ENCODE peak calls at places on chromosomes 4 and X, in five cellular contexts. D is AG04450; U is naive thymus-derived CD8-positive, alpha-beta T cell; J is Peyer's patch; H is germinal center. G is an unnamed sample.

GRCh38 chr4:8710416-8710815 is 117.9 kb downstream of the CPZ start:
- DNase-seq in U (no peak), J (no peak), H (no peak), D (no peak), G (no peak)

GRCh38 chr4:169024762-169025161 is 14.7 kb upstream of the CBR4 start:
- DNase-seq in U (no peak), J (no peak), H (peak), D (peak), G (no peak)

GRCh38 chrX:72001471-72001870 is 90.8 kb downstream of the NHSL2 start:
- DNase-seq in J (no peak), U (no peak), H (no peak), D (no peak), G (no peak)

GRCh38 chr4:10715696-10716095 is 31.1 kb upstream of the CLNK start:
- DNase-seq in J (no peak), U (no peak), D (no peak), H (no peak), G (no peak)

GRCh38 chr4:92735025-92735665 is 431.4 kb downstream of the GRID2 start:
- DNase-seq in H (no peak), U (no peak), J (no peak), D (no peak), G (no peak)

GRCh38 chr4:74451214-74451661 is 6.3 kb downstream of the AREG start:
- DNase-seq in J (no peak), D (no peak), H (no peak), U (no peak), G (no peak)

GRCh38 chrX:37904833-37905232 is 57.5 kb upstream of the DYNLT3 start:
- DNase-seq in H (no peak), U (no peak), D (no peak), J (no peak), G (no peak)

GRCh38 chr4:169720529-169720928 is 37.2 kb downstream of the HPF1 start:
- DNase-seq in H (no peak), U (no peak), D (no peak), J (no peak), G (no peak)

GRCh38 chrX:153922932-153923857 is 2.9 kb downstream of the ARHGAP4 start:
- DNase-seq in U (no peak), D (peak), J (peak), H (no peak), G (no peak)

GRCh38 chrX:47662144-47662657 is 3.2 kb upstream of the UXT start:
- DNase-seq in H (no peak), J (no peak), D (peak), U (no peak), G (no peak)